ENCODE peak calls at places on chromosomes 2 and 18, in five cellular contexts. One of them, this sample, is unnamed.

GRCh38 chr2:66364495-66364992 is 70.4 kb upstream of the MEIS1 start:
- DNase-seq in AG04449: no peak
- DNase-seq in sigmoid colon: peak; percentile 79
- DNase-seq in body of pancreas: peak; percentile 16
- DNase-seq in endodermal cell: no peak
- DNase-seq in this sample: no peak

GRCh38 chr2:69582582-69583176 is 60.9 kb downstream of the AAK1 start:
- DNase-seq in AG04449: no peak
- DNase-seq in sigmoid colon: no peak
- DNase-seq in body of pancreas: peak; percentile 45
- DNase-seq in endodermal cell: no peak
- DNase-seq in this sample: no peak

GRCh38 chr2:64653174-64654062 is at the start of gene SERTAD2:
- DNase-seq in AG04449: no peak
- DNase-seq in sigmoid colon: peak; percentile 96
- DNase-seq in body of pancreas: peak; percentile 92
- DNase-seq in endodermal cell: peak; percentile 94
- DNase-seq in this sample: no peak

GRCh38 chr2:81872043-81872442 is 1567.5 kb upstream of the LRRTM1 start:
- DNase-seq in AG04449: no peak
- DNase-seq in sigmoid colon: no peak
- DNase-seq in body of pancreas: no peak
- DNase-seq in endodermal cell: no peak
- DNase-seq in this sample: no peak

GRCh38 chr2:82837588-82838304 is 1621.3 kb downstream of the SUCLG1 start:
- DNase-seq in AG04449: peak; percentile 74
- DNase-seq in sigmoid colon: no peak
- DNase-seq in body of pancreas: no peak
- DNase-seq in endodermal cell: no peak
- DNase-seq in this sample: no peak

GRCh38 chr2:28993211-28993960 is 12.3 kb downstream of the TOGARAM2 start:
- DNase-seq in AG04449: no peak
- DNase-seq in sigmoid colon: no peak
- DNase-seq in body of pancreas: no peak
- DNase-seq in endodermal cell: peak; percentile 36
- DNase-seq in this sample: no peak

GRCh38 chr2:62822549-62822948 is 117.0 kb downstream of the EHBP1 start:
- DNase-seq in AG04449: no peak
- DNase-seq in sigmoid colon: no peak
- DNase-seq in body of pancreas: no peak
- DNase-seq in endodermal cell: no peak
- DNase-seq in this sample: no peak

GRCh38 chr2:200177971-200178911 is 128.3 kb upstream of the SPATS2L start:
- DNase-seq in AG04449: no peak
- DNase-seq in sigmoid colon: no peak
- DNase-seq in body of pancreas: peak; percentile 26
- DNase-seq in endodermal cell: no peak
- DNase-seq in this sample: no peak

GRCh38 chr2:207416936-207417718 is 112.6 kb upstream of the CREB1 start:
- DNase-seq in AG04449: no peak
- DNase-seq in sigmoid colon: no peak
- DNase-seq in body of pancreas: no peak
- DNase-seq in endodermal cell: no peak
- DNase-seq in this sample: no peak

GRCh38 chr18:45774065-45774521 is 50.1 kb downstream of the SLC14A1 start:
- DNase-seq in AG04449: peak; percentile 41
- DNase-seq in sigmoid colon: no peak
- DNase-seq in body of pancreas: no peak
- DNase-seq in endodermal cell: no peak
- DNase-seq in this sample: no peak

DNA sequence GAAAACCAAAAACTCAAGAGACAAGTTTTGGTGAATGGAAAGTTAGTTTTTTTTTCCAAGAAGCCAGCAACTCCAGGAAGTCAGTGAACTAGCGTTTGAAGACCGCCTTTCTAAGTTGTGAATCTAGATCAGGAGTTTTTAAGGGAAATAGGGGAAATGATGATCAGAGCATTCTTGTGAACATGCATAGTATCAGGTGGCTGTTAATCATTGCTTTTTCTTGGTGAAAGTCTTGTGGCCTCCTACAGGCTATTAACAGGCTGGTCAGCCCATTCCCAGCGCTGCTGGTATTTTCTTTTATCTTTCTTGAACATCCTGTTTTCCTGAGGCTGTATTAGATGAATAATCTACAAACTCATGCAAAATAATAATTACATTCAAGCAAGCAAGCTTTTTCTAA is 155.8 kb downstream of the PTPRM start:
- DNase-seq in AG04449: no peak
- DNase-seq in sigmoid colon: no peak
- DNase-seq in body of pancreas: no peak
- DNase-seq in endodermal cell: no peak
- DNase-seq in this sample: no peak
- H3K4me3 ChIP-seq in AG04449: no peak overlapping the region
- H3K4me3 ChIP-seq in sigmoid colon: no peak overlapping the region
- H3K4me3 ChIP-seq in body of pancreas: no peak overlapping the region
- H3K4me3 ChIP-seq in endodermal cell: no peak overlapping the region
- H3K4me3 ChIP-seq in this sample: no peak overlapping the region

GRCh38 chr2:217993817-217994459 is 8.9 kb downstream of the TNS1 start:
- DNase-seq in AG04449: no peak
- DNase-seq in sigmoid colon: peak; percentile 86
- DNase-seq in body of pancreas: peak; percentile 77
- DNase-seq in endodermal cell: peak; percentile 92
- DNase-seq in this sample: no peak
- TF ChIP-seq CTCF in AG04449: peak; percentile 89
- TF ChIP-seq CTCF in sigmoid colon: peak; percentile 82
- TF ChIP-seq CTCF in body of pancreas: peak; percentile 80
- TF ChIP-seq CTCF in endodermal cell: peak; percentile 90
- TF ChIP-seq CTCF in this sample: peak; percentile 74

GRCh38 chr18:23468753-23469459 is 15.8 kb downstream of the RIOK3 start:
- DNase-seq in AG04449: no peak
- DNase-seq in sigmoid colon: no peak
- DNase-seq in body of pancreas: peak; percentile 14
- DNase-seq in endodermal cell: no peak
- DNase-seq in this sample: no peak
- H3K4me3 ChIP-seq in AG04449: no peak overlapping the region
- H3K4me3 ChIP-seq in sigmoid colon: no peak overlapping the region
- H3K4me3 ChIP-seq in body of pancreas: no peak overlapping the region
- H3K4me3 ChIP-seq in endodermal cell: no peak overlapping the region
- H3K4me3 ChIP-seq in this sample: no peak overlapping the region

GRCh38 chr18:62713651-62714247 is 1.6 kb upstream of the PHLPP1 start:
- DNase-seq in AG04449: no peak
- DNase-seq in sigmoid colon: no peak
- DNase-seq in body of pancreas: no peak
- DNase-seq in endodermal cell: peak; percentile 54
- DNase-seq in this sample: no peak

GRCh38 chr18:62715439-62715792 is at the start of gene PHLPP1:
- DNase-seq in AG04449: no peak
- DNase-seq in sigmoid colon: no peak
- DNase-seq in body of pancreas: no peak
- DNase-seq in endodermal cell: no peak
- DNase-seq in this sample: no peak

GRCh38 chr18:62711781-62712180 is 3.6 kb upstream of the PHLPP1 start:
- DNase-seq in AG04449: no peak
- DNase-seq in sigmoid colon: no peak
- DNase-seq in body of pancreas: no peak
- DNase-seq in endodermal cell: no peak
- DNase-seq in this sample: no peak

GRCh38 chr18:62714671-62715438 is 486 bp upstream of the PHLPP1 start:
- DNase-seq in AG04449: peak; percentile 99
- DNase-seq in sigmoid colon: peak; percentile 100
- DNase-seq in body of pancreas: peak; percentile 100
- DNase-seq in endodermal cell: peak; percentile 100
- DNase-seq in this sample: peak; percentile 100

DNA sequence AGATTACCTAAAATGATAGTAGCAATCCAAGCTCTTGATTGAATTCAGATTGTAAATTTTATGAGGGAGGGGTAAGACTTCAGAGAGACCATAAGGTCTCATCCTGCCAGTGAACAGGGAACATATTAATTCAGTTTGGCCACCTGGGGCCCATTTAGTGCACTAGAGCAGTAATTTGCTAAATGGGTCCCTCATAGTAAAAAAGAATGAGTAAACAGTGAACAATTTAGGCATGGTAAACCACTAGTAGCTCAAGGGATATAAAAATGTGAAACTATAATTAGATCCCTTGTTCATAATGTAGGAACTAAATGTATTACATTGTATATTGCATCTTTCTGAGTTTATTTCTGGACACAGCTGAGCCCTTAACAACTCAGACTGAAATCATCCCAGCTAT is 4.9 kb upstream of the PHLPP1 start:
- DNase-seq in AG04449: no peak
- DNase-seq in sigmoid colon: no peak
- DNase-seq in body of pancreas: no peak
- DNase-seq in endodermal cell: no peak
- DNase-seq in this sample: no peak
- TF ChIP-seq CTCF in AG04449: no peak
- TF ChIP-seq CTCF in sigmoid colon: no peak
- TF ChIP-seq CTCF in body of pancreas: no peak
- TF ChIP-seq CTCF in endodermal cell: no peak
- TF ChIP-seq CTCF in this sample: no peak

GRCh38 chr2:203498161-203498560 is 36.9 kb downstream of the RAPH1 start:
- DNase-seq in AG04449: peak; percentile 10
- DNase-seq in sigmoid colon: no peak
- DNase-seq in body of pancreas: no peak
- DNase-seq in endodermal cell: no peak
- DNase-seq in this sample: peak; percentile 77

GRCh38 chr2:203500297-203500696 is 34.8 kb downstream of the RAPH1 start:
- DNase-seq in AG04449: no peak
- DNase-seq in sigmoid colon: no peak
- DNase-seq in body of pancreas: no peak
- DNase-seq in endodermal cell: no peak
- DNase-seq in this sample: no peak

GRCh38 chr2:203501870-203502269 is 33.2 kb downstream of the RAPH1 start:
- DNase-seq in AG04449: no peak
- DNase-seq in sigmoid colon: no peak
- DNase-seq in body of pancreas: no peak
- DNase-seq in endodermal cell: no peak
- DNase-seq in this sample: no peak

DNA sequence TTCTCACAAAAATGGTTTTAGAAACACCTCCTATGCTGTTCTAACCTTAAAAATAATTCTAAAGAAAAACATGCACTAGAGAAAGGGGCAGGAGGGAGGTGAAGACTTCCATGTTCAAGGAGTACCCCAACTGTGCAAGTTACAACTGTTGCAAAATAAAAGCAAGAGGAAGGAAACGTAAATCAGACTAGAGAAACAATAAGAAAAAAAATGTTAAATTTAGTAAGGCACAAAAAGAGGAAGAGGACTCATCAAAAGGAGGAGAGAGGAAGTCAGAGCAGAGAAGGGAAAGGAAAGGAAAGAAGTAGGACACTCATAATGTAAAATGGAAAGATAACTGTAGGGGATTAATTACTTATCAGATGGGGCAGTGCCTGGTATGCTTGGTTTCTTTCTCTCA is 34.1 kb downstream of the RAPH1 start:
- DNase-seq in AG04449: no peak
- DNase-seq in sigmoid colon: no peak
- DNase-seq in body of pancreas: no peak
- DNase-seq in endodermal cell: no peak
- DNase-seq in this sample: no peak
- H3K4me3 ChIP-seq in AG04449: no peak overlapping the region
- H3K4me3 ChIP-seq in sigmoid colon: no peak overlapping the region
- H3K4me3 ChIP-seq in body of pancreas: no peak overlapping the region
- H3K4me3 ChIP-seq in endodermal cell: no peak overlapping the region
- H3K4me3 ChIP-seq in this sample: no peak overlapping the region

GRCh38 chr18:42306208-42306980 is 351.4 kb downstream of the PIK3C3 start:
- DNase-seq in AG04449: no peak
- DNase-seq in sigmoid colon: no peak
- DNase-seq in body of pancreas: no peak
- DNase-seq in endodermal cell: no peak
- DNase-seq in this sample: no peak

DNA sequence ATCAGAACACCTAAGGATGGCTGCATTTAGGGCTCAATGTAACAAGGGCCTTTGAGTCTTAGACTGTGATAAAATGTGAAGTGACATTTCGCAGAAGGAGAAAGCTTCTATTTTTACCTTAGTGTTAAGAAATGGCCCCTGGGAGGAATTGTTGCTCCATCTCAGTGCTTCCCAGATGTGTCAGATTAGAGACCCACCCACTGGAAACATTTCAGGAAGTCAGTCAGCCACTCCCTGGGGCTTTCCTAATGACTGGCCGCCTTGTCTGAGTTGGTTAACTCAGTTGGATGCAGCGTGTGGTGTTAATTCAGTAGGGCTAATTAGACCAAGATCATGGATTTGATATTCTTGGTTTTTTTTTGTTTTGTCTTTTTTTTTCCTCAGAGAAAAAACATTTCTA is 355.9 kb downstream of the PIK3C3 start:
- DNase-seq in AG04449: no peak
- DNase-seq in sigmoid colon: no peak
- DNase-seq in body of pancreas: no peak
- DNase-seq in endodermal cell: peak; percentile 60
- DNase-seq in this sample: no peak
- TF ChIP-seq CTCF in AG04449: no peak
- TF ChIP-seq CTCF in sigmoid colon: no peak
- TF ChIP-seq CTCF in body of pancreas: no peak
- TF ChIP-seq CTCF in endodermal cell: no peak
- TF ChIP-seq CTCF in this sample: no peak

DNA sequence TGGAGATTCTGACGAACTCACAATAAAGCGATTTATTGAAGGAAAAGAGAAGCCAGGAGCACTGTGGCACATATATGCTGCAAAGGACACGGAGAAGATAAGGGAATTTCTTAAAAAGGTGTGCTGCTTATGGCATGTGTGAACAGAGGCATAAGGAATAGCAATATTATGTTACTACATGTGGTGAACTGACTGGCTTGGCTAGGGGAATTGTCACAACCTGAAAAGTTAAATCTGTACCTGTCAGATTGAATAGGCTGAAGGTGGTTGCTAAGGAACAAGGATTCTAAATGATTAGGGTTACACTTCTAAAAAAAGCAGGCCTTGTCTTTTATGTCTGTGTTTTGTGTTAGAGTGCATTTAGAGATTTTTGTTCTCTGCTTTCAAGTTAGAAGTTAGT is 48.4 kb downstream of the KDM3A start:
- DNase-seq in AG04449: no peak
- DNase-seq in sigmoid colon: no peak
- DNase-seq in body of pancreas: no peak
- DNase-seq in endodermal cell: no peak
- DNase-seq in this sample: no peak
- H3K4me3 ChIP-seq in AG04449: no peak overlapping the region
- H3K4me3 ChIP-seq in sigmoid colon: no peak overlapping the region
- H3K4me3 ChIP-seq in body of pancreas: no peak overlapping the region
- H3K4me3 ChIP-seq in endodermal cell: no peak overlapping the region
- H3K4me3 ChIP-seq in this sample: no peak overlapping the region